ENCODE peak calls at places on chromosomes 13 and 19, in nine cellular contexts. A is astrocyte of the spinal cord, J is epithelial cell of esophagus, R is Caco-2, X is HFF-Myc, G is mucosa of descending colon, U is AG09309, F is lower lobe of right lung, I is brain microvascular endothelial cell. K is an unnamed sample.

GRCh38 chr19:18650048-18650435 is 13.2 kb downstream of the KLHL26 start:
- DNase-seq in F (no peak), I (peak), J (no peak), U (no peak), R (no peak), G (peak), A (peak), X (no peak), K (peak)

GRCh38 chr13:64753606-64754005 is 2476.5 kb downstream of the PCDH9 start:
- DNase-seq in R (no peak), A (no peak), J (peak), F (no peak), G (no peak), I (no peak), U (no peak), X (no peak), K (peak)

GRCh38 chr19:5905072-5905778 is 553 bp downstream of the VMAC start:
- DNase-seq in G (no peak), A (no peak), J (no peak), F (no peak), X (no peak), I (no peak), R (no peak), U (no peak), K (no peak)

GRCh38 chr19:55189424-55189823 is 9.3 kb upstream of the SYT5 start:
- DNase-seq in G (no peak), U (peak), R (no peak), F (peak), X (peak), A (peak), J (peak), I (peak), K (peak)

GRCh38 chr13:44903596-44903995 is 85.7 kb downstream of the NUFIP1 start:
- DNase-seq in R (no peak), G (peak), J (no peak), I (peak), U (peak), A (peak), F (peak), X (no peak), K (peak)

GRCh38 chr13:113058129-113058987 is 47.2 kb upstream of the F7 start:
- DNase-seq in I (no peak), X (no peak), U (no peak), G (peak), J (no peak), A (no peak), F (peak), R (no peak), K (no peak)

GRCh38 chr19:48397636-48398328 is 4.3 kb downstream of the GRIN2D start:
- DNase-seq in X (no peak), U (no peak), I (no peak), F (no peak), J (no peak), G (no peak), A (no peak), R (no peak), K (no peak)

GRCh38 chr19:49114630-49115363 is 627 bp downstream of the LIN7B start:
- DNase-seq in F (peak), X (no peak), J (peak), R (peak), G (peak), A (peak), I (peak), U (no peak), K (peak)

GRCh38 chr19:53424968-53425597 is 6.7 kb upstream of the ZNF761 start:
- DNase-seq in R (peak), X (peak), F (peak), A (peak), I (peak), U (peak), J (peak), G (peak), K (peak)

GRCh38 chr13:113879506-113880360 is 15.9 kb upstream of the GAS6 start:
- DNase-seq in A (no peak), F (no peak), U (no peak), I (no peak), R (no peak), J (no peak), G (no peak), X (no peak), K (no peak)

GRCh38 chr19:47848871-47849473 is 10.1 kb upstream of the TPRX2 start:
- DNase-seq in A (no peak), I (peak), J (no peak), U (no peak), R (no peak), F (peak), X (no peak), G (no peak), K (peak)

GRCh38 chr13:80605007-80605406 is 264.1 kb upstream of the SPRY2 start:
- DNase-seq in G (no peak), X (no peak), F (no peak), R (no peak), U (no peak), J (no peak), A (no peak), I (no peak), K (no peak)

GRCh38 chr13:23516190-23516589 is 54.0 kb upstream of the TNFRSF19 start:
- DNase-seq in G (no peak), J (no peak), A (peak), X (no peak), R (no peak), F (no peak), U (no peak), I (peak), K (no peak)

GRCh38 chr13:43307221-43307920 is 284.0 kb downstream of the DNAJC15 start:
- DNase-seq in F (no peak), J (no peak), R (no peak), U (no peak), G (no peak), X (no peak), A (no peak), I (no peak), K (no peak)

GRCh38 chr19:19461306-19461670 is 54.1 kb downstream of the TSSK6 start:
- DNase-seq in G (peak), R (no peak), F (peak), U (no peak), J (no peak), I (no peak), A (no peak), X (no peak), K (no peak)

GRCh38 chr19:55473613-55474012 is 2.8 kb upstream of the ZNF628 start:
- DNase-seq in R (no peak), J (no peak), G (no peak), I (no peak), A (peak), U (no peak), F (no peak), X (no peak), K (no peak)

GRCh38 chr13:96575423-96576320 is 418.6 kb downstream of the OXGR1 start:
- DNase-seq in F (no peak), R (no peak), J (peak), A (no peak), U (no peak), X (no peak), G (no peak), I (no peak), K (peak)

DNA sequence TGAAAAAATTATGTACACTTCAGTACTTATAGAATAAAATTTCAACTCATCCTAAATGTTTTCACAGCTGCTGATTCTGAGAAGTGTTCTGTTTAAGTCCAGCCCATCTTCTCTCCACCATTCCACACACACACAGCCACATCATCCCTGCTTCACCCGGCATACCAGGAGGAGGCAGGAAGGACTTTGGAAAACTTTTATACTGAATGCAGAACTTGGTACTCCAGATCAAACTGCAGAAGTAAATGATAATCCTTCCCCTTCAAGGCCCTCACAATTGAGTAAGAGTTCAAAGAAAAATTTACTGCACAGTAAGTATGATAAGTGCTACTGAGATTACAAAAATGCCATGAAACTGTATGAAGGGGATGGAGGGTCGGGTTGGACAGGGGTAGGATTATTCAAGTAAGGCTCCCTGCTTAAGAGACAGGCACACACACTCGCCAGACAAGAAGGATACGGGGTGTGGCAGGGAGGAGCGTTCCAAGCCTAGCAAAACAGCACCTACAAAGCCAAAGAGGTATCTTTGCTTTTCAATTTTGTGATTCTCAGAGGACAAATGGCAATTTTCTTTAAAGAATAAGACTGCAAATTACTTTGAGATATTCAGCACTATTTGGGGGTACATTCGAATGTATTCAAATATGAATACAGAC is 2.6 kb downstream of the USP12 start:
- DNase-seq in U (no peak), A (no peak), F (no peak), R (no peak), I (no peak), J (peak), G (no peak), X (no peak), K (peak)
- H3K4me3 ChIP-seq in U (no peak), A (no peak), F (peak), R (no peak), I (no peak), J (no peak), G (no peak), X (no peak), K (no peak)

GRCh38 chr19:41701401-41702075 is 6.9 kb upstream of the CEACAM5 start:
- DNase-seq in X (no peak), U (no peak), A (no peak), F (no peak), I (no peak), J (no peak), G (no peak), R (peak), K (no peak)
- TF ChIP-seq CTCF in X (peak), U (no peak), A (no peak), F (no peak), I (no peak), J (peak), G (peak), R (peak), K (no peak)

GRCh38 chr19:15296353-15296752 is 36.0 kb downstream of the BRD4 start:
- DNase-seq in J (no peak), X (no peak), A (no peak), F (no peak), U (no peak), I (no peak), G (no peak), R (no peak), K (peak)
- H3K4me3 ChIP-seq in J (no peak), X (no peak), A (no peak), F (no peak), U (no peak), I (no peak), G (no peak), R (no peak), K (no peak)

GRCh38 chr19:34677386-34678084 is at the start of gene ZNF302:
- DNase-seq in R (peak), A (peak), U (peak), X (peak), F (peak), I (peak), J (peak), G (peak), K (peak)
- TF ChIP-seq CTCF in R (no peak), A (no peak), U (no peak), X (no peak), F (no peak), I (no peak), J (no peak), G (no peak), K (no peak)

GRCh38 chr19:7887408-7888144 is 734 bp upstream of the LRRC8E start:
- DNase-seq in F (no peak), G (no peak), A (no peak), X (no peak), I (no peak), U (no peak), R (no peak), J (no peak), K (no peak)
- H3K4me3 ChIP-seq in F (peak), G (no peak), A (no peak), X (peak), I (no peak), U (peak), R (no peak), J (no peak), K (no peak)

GRCh38 chr19:23283925-23284324 is 33.7 kb upstream of the ZNF724 start:
- DNase-seq in A (no peak), U (no peak), I (peak), R (no peak), F (peak), G (no peak), J (peak), X (no peak), K (peak)
- TF ChIP-seq CTCF in A (peak), U (peak), I (peak), R (peak), F (peak), G (peak), J (peak), X (peak), K (peak)

GRCh38 chr13:109870281-109871017 is 84.1 kb upstream of the IRS2 start:
- DNase-seq in R (no peak), X (no peak), F (no peak), U (no peak), G (no peak), J (no peak), A (no peak), I (no peak), K (no peak)
- H3K4me3 ChIP-seq in R (no peak), X (no peak), F (peak), U (no peak), G (no peak), J (no peak), A (peak), I (no peak), K (peak)

K was measured in cardiac fibroblast.